ENCODE peak calls at places on chromosomes 4 and X, in five cellular contexts. D, B, Q, X and Z are unnamed samples.

GRCh38 chr4:52103314-52103713 is 52.2 kb downstream of the SPATA18 start:
- DNase-seq in D (no peak), B (no peak), Q (no peak), X (no peak), Z (no peak)

GRCh38 chr4:116361782-116362181 is 723.6 kb downstream of the TRAM1L1 start:
- DNase-seq in D (no peak), B (no peak), Q (no peak), X (no peak), Z (no peak)

GRCh38 chr4:189294570-189294969 is 646.1 kb upstream of the FRG1 start:
- DNase-seq in D (no peak), B (no peak), Q (no peak), X (no peak), Z (no peak)

GRCh38 chrX:94751611-94752010 is 1077.6 kb downstream of the FAM133A start:
- DNase-seq in D (no peak), B (no peak), Q (no peak), X (no peak), Z (no peak)

GRCh38 chr4:110897779-110898178 is 274.9 kb upstream of the PITX2 start:
- DNase-seq in D (no peak), B (no peak), Q (no peak), X (no peak), Z (no peak)

GRCh38 chrX:56968980-56969379 is 26.4 kb downstream of the SPIN3 start:
- DNase-seq in D (no peak), B (peak), Q (no peak), X (no peak), Z (no peak)

GRCh38 chr4:36351082-36351666 is 69.8 kb downstream of the DTHD1 start:
- DNase-seq in D (no peak), B (peak), Q (peak), X (no peak), Z (peak)

GRCh38 chr4:3797831-3798500 is 31.8 kb downstream of the ADRA2C start:
- DNase-seq in D (no peak), B (no peak), Q (peak), X (no peak), Z (no peak)

GRCh38 chrX:153727108-153727931 is 2.7 kb downstream of the ABCD1 start:
- DNase-seq in D (peak), B (no peak), Q (peak), X (peak), Z (peak)

GRCh38 chr4:25154594-25155265 is 5.5 kb downstream of the SEPSECS start:
- DNase-seq in D (no peak), B (no peak), Q (no peak), X (no peak), Z (peak)

GRCh38 chrX:1506916-1507315 is 30.1 kb downstream of the P2RY8 start:
- DNase-seq in D (no peak), B (no peak), Q (no peak), X (no peak), Z (no peak)

GRCh38 chrX:1507511-1508463 is 29.2 kb downstream of the P2RY8 start:
- DNase-seq in D (no peak), B (no peak), Q (no peak), X (no peak), Z (no peak)

GRCh38 chrX:1502853-1503252 is 34.1 kb downstream of the P2RY8 start:
- DNase-seq in D (no peak), B (no peak), Q (no peak), X (no peak), Z (no peak)

GRCh38 chrX:1500701-1501624 is 36.0 kb downstream of the P2RY8 start:
- DNase-seq in D (no peak), B (no peak), Q (no peak), X (no peak), Z (no peak)

DNA sequence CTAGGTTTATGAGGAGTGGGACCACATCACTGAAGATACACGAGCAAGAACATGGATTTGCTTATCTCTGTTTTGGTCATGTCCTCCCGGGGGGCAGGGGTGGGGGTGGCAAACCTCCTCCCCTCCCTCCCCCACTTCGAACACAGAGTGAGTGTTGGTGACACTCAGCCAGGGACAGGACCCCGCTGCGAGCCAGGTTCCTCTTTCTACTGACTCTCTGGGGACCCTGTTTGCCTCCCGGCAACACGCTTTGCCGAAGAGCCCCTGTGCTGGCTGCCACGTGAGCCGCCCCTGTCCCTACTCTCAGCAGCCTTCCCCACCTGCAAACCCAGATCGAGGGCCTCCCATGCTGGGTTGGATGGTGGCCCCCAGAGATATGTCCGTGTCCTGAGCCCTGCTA is 34.7 kb downstream of the P2RY8 start:
- DNase-seq in D (no peak), B (no peak), Q (no peak), X (peak), Z (peak)
- H3K27ac ChIP-seq in D (peak), B (no peak), Q (no peak), X (no peak), Z (no peak)

GRCh38 chr4:173371292-173372192 is 788 bp downstream of the SAP30 start:
- DNase-seq in D (peak), B (peak), Q (peak), X (peak), Z (peak)
- TF ChIP-seq POLR2A in D (peak), B (no peak), Q (peak), X (peak), Z (no peak)

DNA sequence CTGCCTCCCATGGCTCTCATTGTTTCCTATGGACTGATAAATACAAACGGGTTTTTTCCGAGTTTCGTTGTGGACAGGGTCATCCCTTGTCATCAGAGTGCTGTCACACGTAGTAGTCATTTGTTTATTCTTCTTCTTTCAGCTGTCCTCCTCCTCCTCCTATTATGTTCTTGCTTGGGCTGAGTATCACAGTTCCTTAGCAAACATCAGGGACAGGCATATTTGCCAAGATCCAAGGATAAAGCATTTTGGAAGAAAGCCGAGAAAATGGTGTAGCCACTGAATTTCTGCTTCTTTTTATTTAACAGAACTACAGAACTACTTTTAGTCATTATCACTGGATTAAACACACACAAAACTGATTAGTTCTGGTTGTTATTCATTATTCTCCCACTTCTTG is 167.9 kb downstream of the MAML3 start:
- DNase-seq in D (no peak), B (no peak), Q (no peak), X (no peak), Z (no peak)
- H3K27ac ChIP-seq in D (no peak), B (no peak), Q (no peak), X (peak), Z (no peak)

GRCh38 chr4:127622923-127623754 is 9.6 kb upstream of the INTU start:
- DNase-seq in D (no peak), B (peak), Q (peak), X (peak), Z (no peak)
- TF ChIP-seq POLR2A in D (no peak), B (no peak), Q (no peak), X (no peak), Z (no peak)

GRCh38 chr4:11743961-11744360 is 315.3 kb upstream of the HS3ST1 start:
- DNase-seq in D (no peak), B (no peak), Q (no peak), X (no peak), Z (no peak)
- H3K27ac ChIP-seq in D (no peak), B (no peak), Q (no peak), X (no peak), Z (no peak)